ENCODE peak calls at places on chromosomes 5 and 9, in ten cellular contexts. U is HT1080; Y is HEK293T; Z is Daoy; K is endothelial cell; O is activated CD8-positive, alpha-beta memory T cell treated with anti-CD3 and anti-CD28 coated beads for 4 hours; L is KBM-7; H is posterior cingulate gyrus; A is B cell; S is lower lobe of right lung. V is an unnamed sample.

GRCh38 chr5:181069767-181070491 is 29.9 kb downstream of the BTNL9 start:
- DNase-seq in K (no peak), Z (peak; percentile 77), L (no peak), H (no peak), Y (no peak), U (peak; percentile 41), S (no peak), A (no peak), O (no peak), V (no peak)

GRCh38 chr5:15995206-15996052 is 184.2 kb downstream of the MARCHF11 start:
- DNase-seq in U (peak; percentile 65), S (no peak), O (no peak), K (no peak), L (peak; percentile 18), H (no peak), A (no peak), Y (peak; percentile 6), Z (peak; percentile 23), V (no peak)

GRCh38 chr9:109910616-109911568 is 130.9 kb downstream of the PALM2AKAP2 start:
- DNase-seq in H (no peak), U (peak; percentile 75), O (no peak), Y (no peak), K (no peak), Z (peak; percentile 61), A (no peak), S (no peak), L (no peak), V (no peak)

GRCh38 chr5:139443766-139444473 is 4.6 kb upstream of the DNAJC18 start:
- DNase-seq in H (no peak), O (no peak), Z (peak; percentile 57), S (no peak), L (peak; percentile 42), Y (no peak), K (peak; percentile 31), U (peak; percentile 88), A (no peak), V (no peak)

GRCh38 chr9:124792257-124792975 is 15.5 kb downstream of the OLFML2A start:
- DNase-seq in Z (no peak), K (no peak), A (no peak), S (no peak), Y (no peak), L (no peak), O (no peak), H (no peak), U (no peak), V (no peak)

GRCh38 chr5:40680741-40681350 is 1.1 kb downstream of the PTGER4 start:
- DNase-seq in O (peak; percentile 28), A (peak; percentile 51), S (peak; percentile 60), Z (peak; percentile 42), H (no peak), K (no peak), L (no peak), Y (no peak), U (no peak), V (peak; percentile 24)

GRCh38 chr5:179110528-179110927 is 50.4 kb downstream of the ZNF354C start:
- DNase-seq in U (no peak), O (no peak), Y (no peak), A (no peak), L (no peak), K (no peak), H (no peak), S (no peak), Z (no peak), V (no peak)

GRCh38 chr5:131994533-131995226 is 16.8 kb downstream of the ACSL6 start:
- DNase-seq in A (no peak), L (no peak), Z (no peak), O (no peak), H (no peak), K (no peak), U (no peak), S (peak; percentile 5), Y (no peak), V (no peak)

GRCh38 chr9:128885798-128886197 is 3.9 kb downstream of the LRRC8A start:
- DNase-seq in Z (no peak), L (no peak), Y (no peak), U (no peak), O (no peak), K (no peak), S (no peak), A (no peak), H (no peak), V (no peak)

GRCh38 chr5:74977475-74977874 is 74.9 kb downstream of the GCNT4 start:
- DNase-seq in S (no peak), Z (no peak), O (no peak), K (no peak), A (no peak), H (no peak), Y (no peak), U (no peak), L (peak; percentile 8), V (no peak)

GRCh38 chr5:167573274-167574127 is 717.9 kb upstream of the WWC1 start:
- DNase-seq in O (no peak), Y (no peak), K (peak; percentile 18), U (no peak), L (no peak), H (no peak), A (no peak), S (no peak), Z (peak; percentile 69), V (no peak)

GRCh38 chr5:74638776-74639537 is 1.6 kb downstream of the ENC1 start:
- DNase-seq in Y (no peak), A (peak; percentile 15), H (no peak), L (no peak), O (no peak), Z (peak; percentile 45), S (no peak), K (no peak), U (peak; percentile 54), V (no peak)

GRCh38 chr9:91164724-91165520 is 196.8 kb downstream of the AUH start:
- DNase-seq in K (no peak), H (no peak), A (peak; percentile 37), Z (peak; percentile 99), O (peak; percentile 44), L (peak; percentile 90), Y (peak; percentile 20), S (peak; percentile 79), U (peak; percentile 98), V (no peak)

GRCh38 chr5:123035320-123035949 is 1.1 kb downstream of the PPIC start:
- DNase-seq in Z (peak; percentile 35), S (peak; percentile 70), U (no peak), H (no peak), L (peak; percentile 21), O (no peak), K (peak; percentile 26), A (peak; percentile 33), Y (peak; percentile 54), V (peak; percentile 34)

GRCh38 chr5:75058986-75059508 is 6.7 kb upstream of the GCNT4 start:
- DNase-seq in H (no peak), U (no peak), Y (no peak), K (no peak), A (no peak), S (no peak), O (no peak), Z (no peak), L (no peak), V (no peak)

GRCh38 chr9:100066539-100066938 is 32.3 kb downstream of the ERP44 start:
- DNase-seq in Y (peak; percentile 13), A (peak; percentile 53), L (peak; percentile 20), Z (peak; percentile 52), K (no peak), U (no peak), H (no peak), S (no peak), O (no peak), V (no peak)

GRCh38 chr5:63375851-63376250 is 586.4 kb downstream of the HTR1A start:
- DNase-seq in H (no peak), Z (no peak), O (no peak), A (no peak), S (no peak), Y (no peak), U (no peak), K (no peak), L (no peak), V (no peak)

GRCh38 chr5:167952278-167952990 is 339.0 kb upstream of the WWC1 start:
- DNase-seq in Z (no peak), O (no peak), K (no peak), Y (no peak), H (no peak), L (no peak), S (no peak), A (no peak), U (no peak), V (no peak)

GRCh38 chr9:133999866-134000265 is 7.7 kb upstream of the VAV2 start:
- DNase-seq in S (no peak), Z (no peak), L (no peak), A (no peak), O (no peak), U (no peak), Y (no peak), K (no peak), H (no peak), V (no peak)

V was measured in CD4-positive, CD25-positive, alpha-beta regulatory T cell.